ENCODE peak calls at places on chromosome 15, in four cellular contexts. R is fibroblast of lung, W is DND-41, O is astrocyte. A is an unnamed sample.

GRCh38 chr15:55289573-55290360 is at the start of gene RAB27A:
- DNase-seq in R (peak; percentile 72), W (peak; percentile 62), O (peak; percentile 51), A (no peak)

GRCh38 chr15:38867556-38867955 is 302.9 kb upstream of the RASGRP1 start:
- DNase-seq in R (no peak), W (no peak), O (no peak), A (no peak)

GRCh38 chr15:93247466-93248121 is 158.6 kb upstream of the RGMA start:
- DNase-seq in R (no peak), W (no peak), O (no peak), A (no peak)

GRCh38 chr15:84112025-84112424 is 123.5 kb upstream of the GOLGA6L4 start:
- DNase-seq in R (peak; percentile 45), W (no peak), O (peak; percentile 31), A (no peak)

GRCh38 chr15:72784233-72784876 is 797 bp upstream of the ADPGK start:
- DNase-seq in R (peak; percentile 78), W (peak; percentile 58), O (peak; percentile 74), A (peak; percentile 43)

GRCh38 chr15:87715252-87715651 is 541.3 kb downstream of the NTRK3 start:
- DNase-seq in R (no peak), W (no peak), O (no peak), A (no peak)

GRCh38 chr15:69131362-69132215 is 28.8 kb upstream of the GLCE start:
- DNase-seq in R (no peak), W (no peak), O (no peak), A (no peak)

GRCh38 chr15:62391565-62392262 is 226.6 kb upstream of the C2CD4B start:
- DNase-seq in R (peak; percentile 62), W (peak; percentile 20), O (peak; percentile 51), A (no peak)

GRCh38 chr15:77021088-77021481 is 26.2 kb downstream of the PSTPIP1 start:
- DNase-seq in R (no peak), W (no peak), O (no peak), A (no peak)

GRCh38 chr15:55638764-55639163 is 50.6 kb upstream of the PYGO1 start:
- DNase-seq in R (no peak), W (no peak), O (no peak), A (no peak)

GRCh38 chr15:40279437-40280141 is 3.3 kb downstream of the ANKRD63 start:
- DNase-seq in R (peak; percentile 17), W (peak; percentile 55), O (no peak), A (no peak)

GRCh38 chr15:40278026-40278425 is 4.8 kb downstream of the ANKRD63 start:
- DNase-seq in R (no peak), W (no peak), O (no peak), A (no peak)

GRCh38 chr15:40281057-40281850 is 1.6 kb downstream of the ANKRD63 start:
- DNase-seq in R (no peak), W (no peak), O (no peak), A (no peak)

GRCh38 chr15:40282144-40282869 is 557 bp downstream of the ANKRD63 start:
- DNase-seq in R (peak; percentile 24), W (no peak), O (no peak), A (no peak)

GRCh38 chr15:40280260-40281056 is 2.4 kb downstream of the ANKRD63 start:
- DNase-seq in R (no peak), W (no peak), O (no peak), A (no peak)
- TF ChIP-seq EZH2 in R (peak; percentile 32), W (no peak), O (no peak), A (no peak)

GRCh38 chr15:57377478-57377847 is 1.2 kb downstream of the CGNL1 start:
- DNase-seq in R (no peak), W (no peak), O (no peak), A (no peak)

GRCh38 chr15:57376695-57377477 is 581 bp downstream of the CGNL1 start:
- DNase-seq in R (no peak), W (no peak), O (no peak), A (no peak)

GRCh38 chr15:57373882-57374276 is 2.4 kb upstream of the CGNL1 start:
- DNase-seq in R (no peak), W (no peak), O (no peak), A (no peak)

GRCh38 chr15:57373251-57373881 is 2.9 kb upstream of the CGNL1 start:
- DNase-seq in R (no peak), W (no peak), O (no peak), A (no peak)

GRCh38 chr15:57375827-57376694 is at the start of gene CGNL1:
- DNase-seq in R (peak; percentile 36), W (no peak), O (no peak), A (no peak)
- TF ChIP-seq EZH2 in R (peak; percentile 22), W (no peak), O (peak; percentile 25), A (peak; percentile 62)

GRCh38 chr15:67825880-67826716 is 789 bp downstream of the SKOR1 start:
- DNase-seq in R (no peak), W (no peak), O (no peak), A (no peak)

GRCh38 chr15:67824900-67825879 is at the start of gene SKOR1:
- DNase-seq in R (peak; percentile 46), W (no peak), O (peak; percentile 33), A (no peak)

GRCh38 chr15:67822537-67823370 is 2.6 kb upstream of the SKOR1 start:
- DNase-seq in R (no peak), W (no peak), O (no peak), A (no peak)

GRCh38 chr15:67823371-67824156 is 1.7 kb upstream of the SKOR1 start:
- DNase-seq in R (no peak), W (peak; percentile 19), O (no peak), A (no peak)

DNA sequence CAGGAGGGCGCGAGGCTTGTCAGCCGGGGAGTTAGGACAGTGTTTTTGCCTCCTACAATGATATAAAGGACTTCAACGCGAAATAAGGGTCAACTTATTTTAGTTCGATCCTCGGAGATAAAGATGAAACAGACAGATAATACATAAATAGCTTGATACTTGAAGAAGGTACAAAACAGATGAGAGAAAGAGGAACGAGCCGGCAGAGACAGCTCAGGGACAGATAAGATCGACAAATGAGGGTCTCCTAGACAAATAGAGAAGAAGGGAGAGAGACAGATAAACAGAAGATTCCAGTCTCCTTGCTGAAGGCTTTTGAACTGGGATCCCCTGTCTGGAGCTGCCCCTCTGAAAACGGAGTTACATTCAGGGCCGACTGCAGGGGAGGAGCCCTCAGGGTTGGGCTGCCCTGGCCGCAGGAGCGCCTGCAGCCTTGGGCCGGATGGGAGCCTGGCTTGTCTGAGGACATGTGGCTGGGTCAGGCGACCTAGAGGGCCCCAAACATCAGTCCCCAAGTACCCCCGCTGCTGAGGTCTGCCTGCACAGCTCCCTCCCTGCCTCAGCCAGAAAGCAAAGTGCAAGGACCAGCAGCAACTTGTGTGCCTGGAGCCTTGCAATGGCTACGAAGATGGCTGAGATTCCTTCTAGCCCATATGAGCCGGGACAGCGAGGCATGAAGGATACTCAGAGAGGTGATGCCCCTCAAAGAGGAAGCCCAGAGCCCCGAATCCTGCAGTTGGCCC is 981 bp upstream of the SKOR1 start:
- DNase-seq in R (no peak), W (no peak), O (no peak), A (no peak)
- TF ChIP-seq EZH2 in R (peak; percentile 90), W (no peak), O (no peak), A (peak; percentile 81)

DNA sequence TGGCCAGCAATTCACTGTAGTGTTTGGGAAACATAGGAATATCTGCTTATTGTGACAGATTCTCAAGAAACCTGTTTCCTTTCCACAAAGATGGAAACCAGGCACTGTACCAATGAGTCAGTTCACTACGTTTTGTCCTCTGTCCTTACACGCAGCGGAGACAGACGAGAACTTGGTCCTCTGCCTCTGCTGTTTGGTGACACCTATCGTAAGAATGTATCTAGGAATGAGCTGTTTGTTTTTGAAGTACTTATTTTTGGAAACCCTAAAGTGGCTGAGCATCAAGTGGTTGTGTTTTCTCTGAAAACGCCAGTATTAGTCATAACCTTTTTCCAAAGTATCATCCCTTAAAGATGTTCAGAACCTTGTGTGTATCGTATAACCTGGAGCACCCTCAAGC is 93.0 kb downstream of the PGPEP1L start:
- DNase-seq in R (peak; percentile 98), W (no peak), O (peak; percentile 97), A (no peak)
- TF ChIP-seq EZH2 in R (no peak), W (no peak), O (no peak), A (no peak)

GRCh38 chr15:63601026-63601726 is 4.0 kb downstream of the FBXL22 start:
- DNase-seq in R (peak; percentile 57), W (peak; percentile 64), O (peak; percentile 41), A (no peak)
- TF ChIP-seq EZH2 in R (no peak), W (no peak), O (no peak), A (no peak)

GRCh38 chr15:97652700-97653167 is 307.8 kb upstream of the ARRDC4 start:
- DNase-seq in R (no peak), W (no peak), O (no peak), A (no peak)
- TF ChIP-seq EZH2 in R (no peak), W (no peak), O (no peak), A (no peak)

GRCh38 chr15:65532738-65533051 is 2.4 kb downstream of the HACD3 start:
- DNase-seq in R (peak; percentile 65), W (no peak), O (peak; percentile 52), A (no peak)

GRCh38 chr15:65533057-65533752 is 2.9 kb downstream of the HACD3 start:
- DNase-seq in R (no peak), W (no peak), O (no peak), A (no peak)

GRCh38 chr15:65528461-65529060 is 1.7 kb upstream of the HACD3 start:
- DNase-seq in R (no peak), W (no peak), O (no peak), A (no peak)

GRCh38 chr15:65530318-65531111 is at the start of gene HACD3:
- DNase-seq in R (peak; percentile 70), W (peak; percentile 89), O (peak; percentile 47), A (peak; percentile 21)

DNA sequence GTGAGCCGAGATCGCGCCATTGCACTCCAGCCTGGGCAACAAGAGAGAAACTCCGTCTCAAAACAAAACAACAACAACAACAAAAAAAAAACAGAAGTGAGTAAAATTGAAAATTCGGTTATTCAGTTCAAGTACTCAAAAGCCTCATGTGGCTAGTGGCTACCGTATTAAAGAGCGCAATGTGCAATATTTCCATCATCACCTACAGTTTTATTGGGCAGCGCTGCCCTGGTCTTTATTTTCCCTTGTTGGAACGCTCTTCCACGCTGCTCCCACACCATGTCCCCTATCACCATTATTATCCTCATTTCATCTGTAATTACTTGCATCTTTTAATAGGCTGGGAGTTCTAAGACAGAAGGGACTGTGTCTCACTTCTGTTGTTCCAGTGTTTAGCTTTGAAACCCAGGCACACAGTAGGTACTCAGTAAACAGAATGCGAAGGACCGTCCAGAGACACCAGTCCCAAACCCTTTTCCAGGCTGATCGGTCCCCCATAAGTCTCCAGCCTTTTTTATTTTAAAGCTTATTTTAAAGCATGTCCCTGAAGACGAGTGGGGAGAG is 427 bp upstream of the HACD3 start:
- DNase-seq in R (no peak), W (no peak), O (no peak), A (no peak)
- TF ChIP-seq EZH2 in R (no peak), W (no peak), O (no peak), A (no peak)

DNA sequence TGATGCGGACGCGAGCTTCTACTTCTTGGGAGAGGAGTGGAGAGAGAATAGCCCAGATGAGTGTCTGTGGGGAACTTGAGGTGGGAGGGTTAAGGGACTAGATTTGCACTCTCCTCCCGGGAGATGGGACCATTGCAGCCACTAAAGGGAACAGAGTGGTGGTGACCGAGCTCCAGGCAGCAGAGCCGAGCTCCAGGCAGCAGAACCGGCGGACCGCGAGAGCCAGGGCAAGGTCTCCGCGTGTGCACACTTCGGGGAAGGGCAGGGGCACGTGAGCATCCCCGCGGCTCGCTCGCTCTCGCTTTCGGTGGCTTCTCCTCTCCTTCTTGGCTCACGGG is 1.1 kb downstream of the IGDCC3 start:
- DNase-seq in R (no peak), W (no peak), O (no peak), A (no peak)
- TF ChIP-seq EZH2 in R (peak; percentile 89), W (no peak), O (no peak), A (no peak)